ENCODE peak calls at places on chromosome 6, in seven cellular contexts. J, M, K, G, C, H and D are unnamed samples.

GRCh38 chr6:19694697-19695096 is 142.5 kb upstream of the ID4 start:
- DNase-seq in J (no peak), M (no peak), K (no peak), G (no peak), C (no peak), H (no peak), D (no peak)

GRCh38 chr6:138774370-138774769 is 801 bp downstream of the CCDC28A start:
- DNase-seq in J (peak; percentile 47), M (no peak), K (no peak), G (no peak), C (no peak), H (no peak), D (no peak)

GRCh38 chr6:164502838-164503237 is 806.6 kb downstream of the C6orf118 start:
- DNase-seq in J (no peak), M (no peak), K (no peak), G (no peak), C (no peak), H (no peak), D (no peak)

GRCh38 chr6:15618685-15619084 is 44.1 kb downstream of the DTNBP1 start:
- DNase-seq in J (no peak), M (no peak), K (no peak), G (no peak), C (no peak), H (no peak), D (no peak)

GRCh38 chr6:34308483-34308882 is 59.7 kb upstream of the SMIM29 start:
- DNase-seq in J (no peak), M (no peak), K (no peak), G (no peak), C (no peak), H (no peak), D (no peak)

GRCh38 chr6:125699591-125699990 is 49.8 kb upstream of the HEY2 start:
- DNase-seq in J (peak; percentile 37), M (no peak), K (no peak), G (no peak), C (no peak), H (no peak), D (no peak)

GRCh38 chr6:12403201-12403826 is 113.2 kb downstream of the EDN1 start:
- DNase-seq in J (no peak), M (no peak), K (no peak), G (no peak), C (peak; percentile 22), H (peak; percentile 47), D (no peak)

GRCh38 chr6:110828396-110828795 is 13.1 kb upstream of the CDK19 start:
- DNase-seq in J (no peak), M (no peak), K (no peak), G (no peak), C (no peak), H (peak; percentile 11), D (no peak)